ENCODE peak calls at places on chromosomes 1 and 21, in ten cellular contexts. One of them, this sample, is unnamed.

GRCh38 chr1:197619008-197619640 is 156.2 kb downstream of the DENND1B start:
- DNase-seq in RPMI7951: peak
- DNase-seq in mesendoderm: peak
- DNase-seq in RPMI8226: peak
- DNase-seq in NCI-H748 treated with DMSO at 0.1 percent for 48 hours: no peak
- DNase-seq in Calu3: no peak
- DNase-seq in activated CD4-positive, CD25-positive, alpha-beta regulatory T cell treated with anti-CD3 and anti-CD28 coated beads, Interleukin-2, amount 50 U/mL, for 72 hours: no peak
- DNase-seq in T-cell: no peak
- DNase-seq in stomach: no peak
- DNase-seq in amygdala: no peak
- DNase-seq in this sample: no peak

GRCh38 chr1:155295183-155295941 is 5.9 kb downstream of the PKLR start:
- DNase-seq in RPMI7951: no peak
- DNase-seq in mesendoderm: peak
- DNase-seq in RPMI8226: no peak
- DNase-seq in NCI-H748 treated with DMSO at 0.1 percent for 48 hours: no peak
- DNase-seq in Calu3: no peak
- DNase-seq in activated CD4-positive, CD25-positive, alpha-beta regulatory T cell treated with anti-CD3 and anti-CD28 coated beads, Interleukin-2, amount 50 U/mL, for 72 hours: no peak
- DNase-seq in T-cell: no peak
- DNase-seq in stomach: no peak
- DNase-seq in amygdala: no peak
- DNase-seq in this sample: no peak

GRCh38 chr1:234968470-234968869 is 160.2 kb downstream of the TOMM20 start:
- DNase-seq in RPMI7951: no peak
- DNase-seq in mesendoderm: no peak
- DNase-seq in RPMI8226: peak
- DNase-seq in NCI-H748 treated with DMSO at 0.1 percent for 48 hours: no peak
- DNase-seq in Calu3: no peak
- DNase-seq in activated CD4-positive, CD25-positive, alpha-beta regulatory T cell treated with anti-CD3 and anti-CD28 coated beads, Interleukin-2, amount 50 U/mL, for 72 hours: peak
- DNase-seq in T-cell: no peak
- DNase-seq in stomach: no peak
- DNase-seq in amygdala: no peak
- DNase-seq in this sample: no peak

GRCh38 chr21:41899431-41900202 is 20.5 kb upstream of the PRDM15 start:
- DNase-seq in RPMI7951: no peak
- DNase-seq in mesendoderm: no peak
- DNase-seq in RPMI8226: no peak
- DNase-seq in NCI-H748 treated with DMSO at 0.1 percent for 48 hours: no peak
- DNase-seq in Calu3: no peak
- DNase-seq in activated CD4-positive, CD25-positive, alpha-beta regulatory T cell treated with anti-CD3 and anti-CD28 coated beads, Interleukin-2, amount 50 U/mL, for 72 hours: peak
- DNase-seq in T-cell: no peak
- DNase-seq in stomach: no peak
- DNase-seq in amygdala: no peak
- DNase-seq in this sample: peak

GRCh38 chr1:172903581-172904220 is 147.0 kb downstream of the TNFSF18 start:
- DNase-seq in RPMI7951: peak
- DNase-seq in mesendoderm: no peak
- DNase-seq in RPMI8226: no peak
- DNase-seq in NCI-H748 treated with DMSO at 0.1 percent for 48 hours: no peak
- DNase-seq in Calu3: no peak
- DNase-seq in activated CD4-positive, CD25-positive, alpha-beta regulatory T cell treated with anti-CD3 and anti-CD28 coated beads, Interleukin-2, amount 50 U/mL, for 72 hours: no peak
- DNase-seq in T-cell: no peak
- DNase-seq in stomach: no peak
- DNase-seq in amygdala: no peak
- DNase-seq in this sample: no peak

GRCh38 chr1:43934986-43935324 is 1.4 kb downstream of the ARTN start:
- DNase-seq in RPMI7951: no peak
- DNase-seq in mesendoderm: no peak
- DNase-seq in RPMI8226: no peak
- DNase-seq in NCI-H748 treated with DMSO at 0.1 percent for 48 hours: no peak
- DNase-seq in Calu3: no peak
- DNase-seq in activated CD4-positive, CD25-positive, alpha-beta regulatory T cell treated with anti-CD3 and anti-CD28 coated beads, Interleukin-2, amount 50 U/mL, for 72 hours: no peak
- DNase-seq in T-cell: no peak
- DNase-seq in stomach: no peak
- DNase-seq in amygdala: no peak
- DNase-seq in this sample: no peak

GRCh38 chr1:236016083-236016482 is 48.8 kb downstream of the NID1 start:
- DNase-seq in RPMI7951: no peak
- DNase-seq in mesendoderm: no peak
- DNase-seq in RPMI8226: no peak
- DNase-seq in NCI-H748 treated with DMSO at 0.1 percent for 48 hours: no peak
- DNase-seq in Calu3: no peak
- DNase-seq in activated CD4-positive, CD25-positive, alpha-beta regulatory T cell treated with anti-CD3 and anti-CD28 coated beads, Interleukin-2, amount 50 U/mL, for 72 hours: no peak
- DNase-seq in T-cell: no peak
- DNase-seq in stomach: no peak
- DNase-seq in amygdala: no peak
- DNase-seq in this sample: no peak

GRCh38 chr1:201395936-201396335 is 3.2 kb downstream of the LAD1 start:
- DNase-seq in RPMI7951: no peak
- DNase-seq in mesendoderm: no peak
- DNase-seq in RPMI8226: no peak
- DNase-seq in NCI-H748 treated with DMSO at 0.1 percent for 48 hours: no peak
- DNase-seq in Calu3: no peak
- DNase-seq in activated CD4-positive, CD25-positive, alpha-beta regulatory T cell treated with anti-CD3 and anti-CD28 coated beads, Interleukin-2, amount 50 U/mL, for 72 hours: no peak
- DNase-seq in T-cell: no peak
- DNase-seq in stomach: no peak
- DNase-seq in amygdala: no peak
- DNase-seq in this sample: no peak

GRCh38 chr1:85311818-85312217 is 35.4 kb upstream of the BCL10 start:
- DNase-seq in RPMI7951: peak
- DNase-seq in mesendoderm: no peak
- DNase-seq in RPMI8226: no peak
- DNase-seq in NCI-H748 treated with DMSO at 0.1 percent for 48 hours: no peak
- DNase-seq in Calu3: no peak
- DNase-seq in activated CD4-positive, CD25-positive, alpha-beta regulatory T cell treated with anti-CD3 and anti-CD28 coated beads, Interleukin-2, amount 50 U/mL, for 72 hours: no peak
- DNase-seq in T-cell: no peak
- DNase-seq in stomach: no peak
- DNase-seq in amygdala: no peak
- DNase-seq in this sample: no peak

GRCh38 chr1:175155473-175155856 is 37.1 kb downstream of the KIAA0040 start:
- DNase-seq in RPMI7951: no peak
- DNase-seq in mesendoderm: no peak
- DNase-seq in RPMI8226: no peak
- DNase-seq in NCI-H748 treated with DMSO at 0.1 percent for 48 hours: no peak
- DNase-seq in Calu3: no peak
- DNase-seq in activated CD4-positive, CD25-positive, alpha-beta regulatory T cell treated with anti-CD3 and anti-CD28 coated beads, Interleukin-2, amount 50 U/mL, for 72 hours: no peak
- DNase-seq in T-cell: no peak
- DNase-seq in stomach: no peak
- DNase-seq in amygdala: no peak
- DNase-seq in this sample: no peak

GRCh38 chr1:24866211-24867063 is 63.6 kb downstream of the RUNX3 start:
- DNase-seq in RPMI7951: no peak
- DNase-seq in mesendoderm: no peak
- DNase-seq in RPMI8226: no peak
- DNase-seq in NCI-H748 treated with DMSO at 0.1 percent for 48 hours: no peak
- DNase-seq in Calu3: no peak
- DNase-seq in activated CD4-positive, CD25-positive, alpha-beta regulatory T cell treated with anti-CD3 and anti-CD28 coated beads, Interleukin-2, amount 50 U/mL, for 72 hours: peak
- DNase-seq in T-cell: no peak
- DNase-seq in stomach: peak
- DNase-seq in amygdala: no peak
- DNase-seq in this sample: no peak

This sample was measured in naive thymus-derived CD8-positive, alpha-beta T cell.